ENCODE peak calls at places on chromosome 11, in six cellular contexts. P is A549, O is HepG2, T is IMR-90, U is K562, L is GM12878. E is an unnamed sample.
A peak's percentile ranks its signal among the peaks of the same experiment; 100 is the strongest.

GRCh38 chr11:444397-445144 is 2.8 kb upstream of the ANO9 start:
- DNase-seq in L (no peak), U (peak; percentile 69), P (no peak), O (no peak), T (peak; percentile 22), E (no peak)

GRCh38 chr11:803467-803742 is 1.6 kb downstream of the PIDD1 start:
- DNase-seq in L (no peak), O (no peak), P (no peak), T (no peak), U (no peak), E (no peak)

GRCh38 chr11:87355614-87356013 is 317.9 kb downstream of the TMEM135 start:
- DNase-seq in O (no peak), U (no peak), P (no peak), L (no peak), T (no peak), E (no peak)

GRCh38 chr11:44611687-44612437 is 46.4 kb downstream of the CD82 start:
- DNase-seq in T (no peak), L (peak; percentile 86), P (no peak), O (no peak), U (no peak), E (no peak)

GRCh38 chr11:10906521-10906920 is 48.7 kb upstream of the ZBED5 start:
- DNase-seq in U (no peak), O (no peak), P (no peak), T (peak; percentile 56), L (no peak), E (no peak)

GRCh38 chr11:62324738-62325556 is 12.3 kb upstream of the ASRGL1 start:
- DNase-seq in L (no peak), T (peak; percentile 18), P (peak; percentile 15), U (peak; percentile 81), O (peak; percentile 70), E (peak; percentile 63)

GRCh38 chr11:99199336-99199735 is 178.6 kb downstream of the CNTN5 start:
- DNase-seq in O (no peak), T (no peak), P (no peak), L (no peak), U (no peak), E (no peak)

GRCh38 chr11:19938866-19939265 is 221.4 kb downstream of the DBX1 start:
- DNase-seq in T (no peak), U (no peak), O (no peak), L (no peak), P (no peak), E (no peak)

GRCh38 chr11:34222030-34222429 is 116.6 kb downstream of the NAT10 start:
- DNase-seq in O (no peak), U (no peak), P (no peak), L (no peak), T (no peak), E (no peak)
- TF ChIP-seq BHLHE40 in O (no peak), U (no peak), P (no peak), L (no peak), T (no peak), E (no peak)

GRCh38 chr11:42772886-42773285 is 538.9 kb upstream of the API5 start:
- DNase-seq in U (no peak), T (no peak), L (no peak), P (no peak), O (no peak), E (no peak)
- TF ChIP-seq BHLHE40 in U (no peak), T (no peak), L (no peak), P (no peak), O (no peak), E (no peak)

GRCh38 chr11:103585401-103585800 is 451.0 kb upstream of the DDI1 start:
- DNase-seq in U (no peak), T (no peak), L (no peak), O (no peak), P (no peak), E (no peak)

GRCh38 chr11:103581680-103582265 is 454.7 kb upstream of the DDI1 start:
- DNase-seq in L (no peak), U (no peak), T (peak; percentile 35), P (no peak), O (no peak), E (peak; percentile 47)

GRCh38 chr11:103582351-103582909 is 454.0 kb upstream of the DDI1 start:
- DNase-seq in P (no peak), T (peak; percentile 39), U (no peak), O (no peak), L (no peak), E (no peak)

GRCh38 chr11:103585911-103586310 is 450.5 kb upstream of the DDI1 start:
- DNase-seq in P (no peak), U (no peak), L (no peak), T (no peak), O (no peak), E (no peak)

DNA sequence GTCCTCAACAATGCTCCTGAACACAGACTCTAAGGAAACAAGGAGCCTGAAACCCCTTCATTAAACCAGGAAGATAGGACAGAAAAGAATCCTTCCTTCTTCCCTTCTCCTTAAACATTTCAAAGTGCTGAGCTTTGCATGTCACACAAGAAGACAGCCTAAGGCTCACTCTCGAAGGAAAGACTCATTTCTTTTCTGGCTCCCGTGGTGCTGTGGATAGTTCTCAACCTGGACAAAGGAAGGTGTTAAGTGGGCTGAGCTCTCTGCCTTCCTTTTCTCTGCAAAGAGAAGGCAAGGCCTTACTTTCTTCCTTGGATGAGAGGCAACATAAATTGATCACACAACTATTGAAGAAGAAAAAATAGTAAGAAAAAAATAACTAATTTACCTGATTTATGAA is 452.4 kb upstream of the DDI1 start:
- DNase-seq in U (no peak), P (no peak), O (no peak), L (no peak), T (no peak), E (no peak)
- TF ChIP-seq BHLHE40 in U (no peak), P (no peak), O (no peak), L (no peak), T (no peak), E (no peak)

GRCh38 chr11:96049426-96049825 is 125.5 kb upstream of the MTMR2 start:
- DNase-seq in T (peak; percentile 76), P (no peak), U (no peak), L (no peak), O (no peak), E (no peak)
- TF ChIP-seq BHLHE40 in T (no peak), P (no peak), U (no peak), L (no peak), O (no peak), E (no peak)

GRCh38 chr11:63767415-63768231 is 952 bp downstream of the ZFTA start:
- DNase-seq in O (peak; percentile 49), U (peak; percentile 65), L (no peak), T (peak; percentile 74), P (peak; percentile 66), E (peak; percentile 61)
- TF ChIP-seq BHLHE40 in O (no peak), U (no peak), L (no peak), T (no peak), P (no peak), E (no peak)